ENCODE peak calls at places on chromosomes 11 and 22, in five cellular contexts. W is AG09309; B is esophagus squamous epithelium; V is CD4-positive, alpha-beta T cell; D is CD8-positive, alpha-beta T cell. X is an unnamed sample.

GRCh38 chr11:9662273-9662672 is 1.6 kb upstream of the SWAP70 start:
- DNase-seq in V (no peak), B (no peak), D (no peak), W (no peak), X (no peak)

GRCh38 chr11:121931748-121932352 is 184.2 kb downstream of the BLID start:
- DNase-seq in B (no peak), W (no peak), D (no peak), V (no peak), X (no peak)

GRCh38 chr22:22404598-22405284 is 103.8 kb downstream of the ZNF280B start:
- DNase-seq in V (no peak), B (no peak), D (no peak), W (no peak), X (no peak)

GRCh38 chr22:19912236-19912999 is 29.2 kb upstream of the COMT start:
- DNase-seq in W (no peak), V (no peak), D (no peak), B (no peak), X (no peak)

GRCh38 chr11:45885274-45885920 is at the start of gene MAPK8IP1:
- DNase-seq in B (no peak), V (peak), D (peak), W (no peak), X (peak)

GRCh38 chr22:39664485-39665200 is 94.1 kb downstream of the CACNA1I start:
- DNase-seq in B (no peak), W (no peak), D (peak), V (peak), X (no peak)

GRCh38 chr11:46590740-46591606 is 2.9 kb downstream of the AMBRA1 start:
- DNase-seq in D (no peak), V (no peak), W (no peak), B (no peak), X (no peak)

GRCh38 chr11:102291831-102292230 is 25.5 kb upstream of the BIRC3 start:
- DNase-seq in B (no peak), D (no peak), W (no peak), V (no peak), X (no peak)

GRCh38 chr11:44628730-44629361 is 63.4 kb downstream of the CD82 start:
- DNase-seq in V (no peak), D (no peak), B (no peak), W (no peak), X (no peak)

DNA sequence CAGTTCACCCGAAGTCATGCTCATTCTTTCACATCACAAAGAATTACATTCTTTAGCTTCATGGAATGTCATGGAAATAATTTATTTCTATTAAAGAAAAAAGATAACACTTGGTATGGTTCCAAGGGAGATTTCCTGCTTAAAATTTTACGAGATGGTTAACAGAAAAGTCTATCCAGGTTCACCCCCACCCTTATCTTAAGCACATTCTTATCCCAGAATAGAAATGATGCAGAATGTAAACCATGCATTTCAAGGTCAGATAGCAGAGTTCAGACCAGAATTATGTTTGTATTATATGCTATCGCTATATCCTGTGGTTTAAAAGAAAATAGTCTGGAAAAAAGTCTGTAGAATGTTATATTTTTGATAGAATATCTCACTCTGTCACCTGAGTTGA is 58.7 kb downstream of the GAS2 start:
- DNase-seq in B (no peak), V (no peak), W (no peak), D (no peak), X (no peak)
- TF ChIP-seq CTCF in B (no peak), V (no peak), W (no peak), D (no peak), X (no peak)

GRCh38 chr11:69217276-69218105 is 61.8 kb downstream of the SMIM38 start:
- DNase-seq in V (no peak), B (no peak), W (no peak), D (no peak), X (no peak)

GRCh38 chr11:69220581-69221051 is 64.9 kb downstream of the SMIM38 start:
- DNase-seq in B (no peak), D (no peak), W (no peak), V (no peak), X (no peak)

GRCh38 chr11:69218946-69219720 is 63.4 kb downstream of the SMIM38 start:
- DNase-seq in D (no peak), V (no peak), W (no peak), B (no peak), X (no peak)

GRCh38 chr11:69216609-69217008 is 60.9 kb downstream of the SMIM38 start:
- DNase-seq in D (no peak), V (no peak), B (no peak), W (no peak), X (no peak)

DNA sequence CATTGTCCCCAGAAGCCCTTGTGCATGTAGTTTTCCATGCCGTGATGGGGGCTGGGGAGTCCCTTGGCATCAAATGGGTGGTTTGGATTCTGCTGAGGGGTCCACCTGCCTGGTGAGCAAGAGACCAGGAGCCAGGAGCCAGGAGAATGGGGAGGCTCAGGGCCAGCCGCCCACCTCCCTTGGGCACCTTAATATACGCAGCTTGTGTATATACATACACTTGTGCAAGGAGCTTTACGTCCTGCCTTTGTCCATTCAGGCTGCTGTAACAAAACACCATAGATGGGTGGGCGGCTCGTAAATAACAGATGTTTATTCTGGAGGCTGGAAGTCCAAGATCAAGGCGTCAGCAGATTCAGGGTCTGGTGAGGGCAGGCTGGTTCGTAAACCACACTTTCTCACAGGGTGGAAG is 62.5 kb downstream of the SMIM38 start:
- DNase-seq in B (no peak), W (no peak), V (no peak), D (no peak), X (no peak)
- TF ChIP-seq CTCF in B (no peak), W (no peak), V (no peak), D (no peak), X (no peak)

GRCh38 chr11:120240866-120241265 is 926 bp downstream of the POU2F3 start:
- DNase-seq in W (no peak), B (no peak), D (no peak), V (no peak), X (no peak)

GRCh38 chr11:120243221-120243620 is 3.3 kb downstream of the POU2F3 start:
- DNase-seq in W (no peak), V (no peak), B (no peak), D (no peak), X (no peak)

GRCh38 chr11:120241277-120241676 is 1.3 kb downstream of the POU2F3 start:
- DNase-seq in D (no peak), W (no peak), B (no peak), V (no peak), X (no peak)

GRCh38 chr11:120238968-120239620 is 846 bp upstream of the POU2F3 start:
- DNase-seq in V (no peak), W (no peak), D (no peak), B (no peak), X (no peak)

DNA sequence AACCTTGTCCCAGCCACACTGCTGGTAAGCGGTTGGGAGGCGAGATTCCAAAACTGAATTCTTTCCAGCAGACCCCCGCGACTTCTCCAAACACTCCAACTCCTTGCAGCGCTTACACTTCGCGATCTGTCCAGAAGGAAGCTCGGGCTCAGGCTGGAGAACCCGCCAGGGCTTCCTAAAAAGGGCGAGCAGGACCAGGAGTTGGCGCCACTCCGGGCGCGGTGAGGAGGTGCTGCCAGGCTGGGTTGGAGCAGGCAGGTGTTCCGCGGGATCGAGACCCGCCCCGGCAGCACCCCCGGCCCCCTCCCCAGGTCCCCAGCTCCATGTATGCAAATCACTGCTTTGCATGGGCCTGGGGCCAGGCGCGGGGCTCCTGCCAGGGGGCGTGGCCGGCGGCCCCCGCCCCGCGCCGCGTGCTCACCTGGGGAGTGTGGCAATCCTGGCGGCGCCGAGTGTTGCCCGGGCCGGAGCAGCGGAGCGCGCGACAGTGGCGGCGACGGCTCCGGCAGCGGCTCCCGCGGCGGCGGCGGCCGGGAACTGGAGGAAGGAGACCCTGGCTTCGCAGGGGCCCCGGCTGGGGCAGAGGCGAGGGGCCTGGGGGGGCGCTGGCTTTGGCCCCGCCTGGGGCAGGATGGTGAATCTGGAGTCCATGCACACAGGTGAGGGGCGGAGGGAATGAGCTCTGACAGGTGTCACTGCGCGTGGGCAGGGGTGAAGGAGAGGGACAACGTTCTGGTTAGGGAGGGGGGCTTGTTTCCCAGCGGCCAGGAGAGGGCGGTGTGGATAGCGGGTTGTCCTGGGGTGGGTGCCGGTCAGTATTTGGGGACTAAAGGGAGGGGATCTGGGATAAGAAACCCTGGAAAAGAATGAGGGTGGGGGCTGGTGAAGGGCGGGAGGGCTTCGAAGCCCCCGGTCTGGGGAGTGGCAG is at the start of gene POU2F3:
- DNase-seq in W (no peak), V (no peak), B (no peak), D (no peak), X (no peak)
- TF ChIP-seq CTCF in W (no peak), V (no peak), B (no peak), D (no peak), X (no peak)

GRCh38 chr11:126310992-126311310 is 7.1 kb downstream of the DCPS start:
- DNase-seq in V (no peak), B (no peak), D (no peak), W (no peak), X (no peak)

GRCh38 chr11:126308271-126308671 is 4.4 kb downstream of the DCPS start:
- DNase-seq in D (no peak), B (no peak), W (no peak), V (no peak), X (no peak)

GRCh38 chr11:126311464-126312291 is 7.8 kb downstream of the DCPS start:
- DNase-seq in V (no peak), W (no peak), B (no peak), D (no peak), X (no peak)

GRCh38 chr11:126312903-126313460 is 9.1 kb downstream of the DCPS start:
- DNase-seq in V (no peak), W (no peak), D (no peak), B (no peak), X (no peak)

DNA sequence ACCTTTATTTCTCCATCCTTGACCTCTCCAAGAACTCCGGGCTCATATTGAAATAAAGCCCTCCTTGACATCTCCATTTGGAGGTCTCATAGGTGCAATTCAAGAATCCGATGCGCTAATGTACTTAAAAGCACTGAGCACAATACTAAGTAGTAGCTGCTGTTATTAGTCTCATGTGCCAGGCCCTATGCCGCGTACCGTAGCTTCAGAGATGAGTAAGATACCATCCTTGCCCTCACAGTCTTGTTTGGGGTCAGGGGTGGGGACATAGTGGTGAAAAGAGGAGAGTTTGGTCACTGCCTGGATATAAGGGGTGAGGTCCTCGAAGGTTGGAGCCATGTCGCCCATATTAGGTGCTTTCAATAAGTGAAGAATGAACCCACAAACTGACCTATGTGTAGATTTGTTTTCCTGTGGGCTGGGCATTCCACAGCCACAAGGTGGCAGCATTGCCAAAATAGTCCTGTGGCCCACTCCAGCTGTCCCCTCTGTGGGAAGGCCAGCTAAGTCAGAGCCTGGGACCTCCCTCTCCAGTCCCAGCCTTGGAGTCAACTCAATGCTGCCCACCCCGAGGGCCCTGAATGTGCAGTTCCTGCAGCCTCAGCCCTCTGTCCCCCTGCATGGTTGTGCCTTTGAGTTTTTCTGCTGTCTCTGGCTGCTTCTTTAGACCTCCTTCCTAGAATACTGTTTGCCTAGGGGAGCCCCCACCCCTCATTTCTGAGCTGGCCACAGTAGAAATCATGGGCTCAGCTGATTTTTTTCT is 6.5 kb downstream of the DCPS start:
- DNase-seq in D (peak), V (peak), B (no peak), W (no peak), X (peak)
- TF ChIP-seq CTCF in D (peak), V (peak), B (peak), W (peak), X (peak)

DNA sequence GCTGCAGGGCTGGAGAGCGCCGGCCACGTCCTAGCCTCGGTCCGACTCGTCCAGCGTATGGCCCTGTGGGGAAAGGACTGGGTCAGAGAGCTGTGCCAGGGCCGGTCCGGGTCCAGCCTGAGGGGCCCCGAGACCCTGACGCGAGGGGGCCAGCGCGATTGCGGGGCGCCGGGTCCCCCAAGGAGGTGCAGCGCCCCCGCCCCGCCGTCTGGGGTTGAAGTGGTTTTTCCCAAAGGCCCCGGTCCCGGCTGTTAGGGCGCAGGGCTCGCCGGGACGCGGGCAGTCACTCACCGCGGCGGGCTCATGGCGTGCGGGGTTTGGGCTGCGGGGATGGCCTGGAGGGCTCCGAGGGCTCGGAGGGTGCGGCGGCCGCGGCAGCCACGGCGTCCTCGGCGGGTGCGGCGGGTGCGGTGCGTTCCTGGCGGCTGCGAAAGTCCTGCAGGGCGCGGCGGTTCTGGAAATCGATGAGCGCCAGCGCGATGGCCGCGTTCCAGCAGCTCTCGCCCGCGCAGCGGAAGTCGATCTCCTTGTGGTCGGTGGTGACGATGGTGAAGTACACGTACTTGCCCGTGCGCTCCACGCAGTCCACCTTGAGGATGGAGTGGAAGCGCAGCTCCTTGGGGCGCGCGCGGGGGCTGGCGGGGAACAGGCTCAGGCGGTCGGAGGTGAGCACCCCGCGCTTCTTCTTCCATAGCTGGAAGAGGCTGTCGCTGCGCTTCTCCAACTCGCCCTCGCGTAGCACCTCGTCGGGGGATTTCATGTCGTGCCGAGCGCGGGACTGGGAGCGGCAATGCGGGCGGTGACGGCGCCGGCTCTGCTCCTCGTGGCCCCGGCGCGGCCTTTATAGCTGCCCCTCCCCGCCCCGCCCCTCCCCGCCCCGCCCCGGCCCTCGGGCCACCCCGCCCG is at the start of gene PHLDA2:
- DNase-seq in V (peak), W (no peak), D (peak), B (no peak), X (peak)
- TF ChIP-seq CTCF in V (no peak), W (no peak), D (no peak), B (peak), X (no peak)